ENCODE peak calls at places on chromosomes 12 and 14, in nine cellular contexts. One of them, this sample, is unnamed.

GRCh38 chr12:57661376-57661775 is 28.4 kb upstream of the B4GALNT1 start:
- DNase-seq in lower lobe of right lung: no peak
- DNase-seq in heart right ventricle: no peak
- DNase-seq in BE2C: no peak
- DNase-seq in omental fat pad: no peak
- DNase-seq in anterior cingulate cortex: no peak
- DNase-seq in right lobe of liver: no peak
- DNase-seq in activated naive CD8-positive, alpha-beta T cell treated with anti-CD3 and anti-CD28 coated beads, Interleukin-2, amount 50 U/mL, for 24 hours: no peak
- DNase-seq in hepatic stellate cell: no peak
- DNase-seq in this sample: no peak

GRCh38 chr14:26811756-26812305 is 214.0 kb upstream of the NOVA1 start:
- DNase-seq in omental fat pad: no peak
- DNase-seq in hepatic stellate cell: no peak
- DNase-seq in activated naive CD8-positive, alpha-beta T cell treated with anti-CD3 and anti-CD28 coated beads, Interleukin-2, amount 50 U/mL, for 24 hours: no peak
- DNase-seq in anterior cingulate cortex: no peak
- DNase-seq in heart right ventricle: no peak
- DNase-seq in right lobe of liver: no peak
- DNase-seq in lower lobe of right lung: no peak
- DNase-seq in BE2C: no peak
- DNase-seq in this sample: peak

GRCh38 chr14:39219075-39219499 is 14.6 kb upstream of the MIA2 start:
- DNase-seq in lower lobe of right lung: no peak
- DNase-seq in right lobe of liver: no peak
- DNase-seq in omental fat pad: no peak
- DNase-seq in anterior cingulate cortex: no peak
- DNase-seq in heart right ventricle: no peak
- DNase-seq in hepatic stellate cell: peak
- DNase-seq in activated naive CD8-positive, alpha-beta T cell treated with anti-CD3 and anti-CD28 coated beads, Interleukin-2, amount 50 U/mL, for 24 hours: no peak
- DNase-seq in BE2C: no peak
- DNase-seq in this sample: peak

GRCh38 chr12:93894391-93895095 is 217.4 kb downstream of the CRADD start:
- DNase-seq in heart right ventricle: peak
- DNase-seq in omental fat pad: peak
- DNase-seq in BE2C: peak
- DNase-seq in anterior cingulate cortex: peak
- DNase-seq in activated naive CD8-positive, alpha-beta T cell treated with anti-CD3 and anti-CD28 coated beads, Interleukin-2, amount 50 U/mL, for 24 hours: no peak
- DNase-seq in lower lobe of right lung: peak
- DNase-seq in hepatic stellate cell: peak
- DNase-seq in right lobe of liver: no peak
- DNase-seq in this sample: peak

GRCh38 chr12:32302218-32302826 is 97.0 kb upstream of the FGD4 start:
- DNase-seq in right lobe of liver: no peak
- DNase-seq in anterior cingulate cortex: no peak
- DNase-seq in lower lobe of right lung: no peak
- DNase-seq in heart right ventricle: no peak
- DNase-seq in activated naive CD8-positive, alpha-beta T cell treated with anti-CD3 and anti-CD28 coated beads, Interleukin-2, amount 50 U/mL, for 24 hours: no peak
- DNase-seq in hepatic stellate cell: peak
- DNase-seq in omental fat pad: no peak
- DNase-seq in BE2C: peak
- DNase-seq in this sample: peak

GRCh38 chr12:119179335-119180021 is 747 bp downstream of the HSPB8 start:
- DNase-seq in omental fat pad: no peak
- DNase-seq in anterior cingulate cortex: no peak
- DNase-seq in right lobe of liver: no peak
- DNase-seq in heart right ventricle: no peak
- DNase-seq in BE2C: no peak
- DNase-seq in hepatic stellate cell: peak
- DNase-seq in lower lobe of right lung: no peak
- DNase-seq in activated naive CD8-positive, alpha-beta T cell treated with anti-CD3 and anti-CD28 coated beads, Interleukin-2, amount 50 U/mL, for 24 hours: no peak
- DNase-seq in this sample: peak

GRCh38 chr12:65526311-65526710 is 247.8 kb downstream of the MSRB3 start:
- DNase-seq in activated naive CD8-positive, alpha-beta T cell treated with anti-CD3 and anti-CD28 coated beads, Interleukin-2, amount 50 U/mL, for 24 hours: no peak
- DNase-seq in hepatic stellate cell: no peak
- DNase-seq in right lobe of liver: no peak
- DNase-seq in omental fat pad: no peak
- DNase-seq in lower lobe of right lung: no peak
- DNase-seq in BE2C: no peak
- DNase-seq in heart right ventricle: no peak
- DNase-seq in anterior cingulate cortex: no peak
- DNase-seq in this sample: no peak

GRCh38 chr12:117119592-117120198 is 20.5 kb upstream of the TESC start:
- DNase-seq in anterior cingulate cortex: no peak
- DNase-seq in heart right ventricle: no peak
- DNase-seq in lower lobe of right lung: no peak
- DNase-seq in hepatic stellate cell: no peak
- DNase-seq in omental fat pad: no peak
- DNase-seq in right lobe of liver: no peak
- DNase-seq in activated naive CD8-positive, alpha-beta T cell treated with anti-CD3 and anti-CD28 coated beads, Interleukin-2, amount 50 U/mL, for 24 hours: peak
- DNase-seq in BE2C: peak
- DNase-seq in this sample: peak

GRCh38 chr14:73674986-73675385 is 30.2 kb downstream of the DNAL1 start:
- DNase-seq in activated naive CD8-positive, alpha-beta T cell treated with anti-CD3 and anti-CD28 coated beads, Interleukin-2, amount 50 U/mL, for 24 hours: no peak
- DNase-seq in BE2C: no peak
- DNase-seq in heart right ventricle: no peak
- DNase-seq in lower lobe of right lung: no peak
- DNase-seq in right lobe of liver: no peak
- DNase-seq in hepatic stellate cell: no peak
- DNase-seq in anterior cingulate cortex: no peak
- DNase-seq in omental fat pad: no peak
- DNase-seq in this sample: no peak

GRCh38 chr12:3187846-3188755 is 110.9 kb downstream of the TSPAN9 start:
- DNase-seq in anterior cingulate cortex: no peak
- DNase-seq in heart right ventricle: no peak
- DNase-seq in hepatic stellate cell: no peak
- DNase-seq in lower lobe of right lung: no peak
- DNase-seq in BE2C: no peak
- DNase-seq in omental fat pad: no peak
- DNase-seq in right lobe of liver: no peak
- DNase-seq in activated naive CD8-positive, alpha-beta T cell treated with anti-CD3 and anti-CD28 coated beads, Interleukin-2, amount 50 U/mL, for 24 hours: no peak
- DNase-seq in this sample: no peak

GRCh38 chr14:71328183-71328582 is 420.9 kb downstream of the PCNX1 start:
- DNase-seq in omental fat pad: no peak
- DNase-seq in BE2C: no peak
- DNase-seq in anterior cingulate cortex: no peak
- DNase-seq in right lobe of liver: no peak
- DNase-seq in hepatic stellate cell: no peak
- DNase-seq in lower lobe of right lung: no peak
- DNase-seq in activated naive CD8-positive, alpha-beta T cell treated with anti-CD3 and anti-CD28 coated beads, Interleukin-2, amount 50 U/mL, for 24 hours: no peak
- DNase-seq in heart right ventricle: no peak
- DNase-seq in this sample: no peak

GRCh38 chr14:61132894-61133293 is 148.2 kb downstream of the TMEM30B start:
- DNase-seq in right lobe of liver: no peak
- DNase-seq in activated naive CD8-positive, alpha-beta T cell treated with anti-CD3 and anti-CD28 coated beads, Interleukin-2, amount 50 U/mL, for 24 hours: no peak
- DNase-seq in omental fat pad: no peak
- DNase-seq in lower lobe of right lung: no peak
- DNase-seq in anterior cingulate cortex: no peak
- DNase-seq in BE2C: no peak
- DNase-seq in hepatic stellate cell: no peak
- DNase-seq in heart right ventricle: no peak
- DNase-seq in this sample: no peak

GRCh38 chr14:99759546-99759925 is 33.7 kb upstream of the EML1 start:
- DNase-seq in heart right ventricle: no peak
- DNase-seq in activated naive CD8-positive, alpha-beta T cell treated with anti-CD3 and anti-CD28 coated beads, Interleukin-2, amount 50 U/mL, for 24 hours: no peak
- DNase-seq in omental fat pad: no peak
- DNase-seq in anterior cingulate cortex: no peak
- DNase-seq in BE2C: no peak
- DNase-seq in hepatic stellate cell: no peak
- DNase-seq in lower lobe of right lung: peak
- DNase-seq in right lobe of liver: no peak
- DNase-seq in this sample: no peak

GRCh38 chr12:57772429-57773322 is at the start of gene EEF1AKMT3:
- DNase-seq in BE2C: peak
- DNase-seq in activated naive CD8-positive, alpha-beta T cell treated with anti-CD3 and anti-CD28 coated beads, Interleukin-2, amount 50 U/mL, for 24 hours: peak
- DNase-seq in heart right ventricle: peak
- DNase-seq in omental fat pad: no peak
- DNase-seq in hepatic stellate cell: peak
- DNase-seq in right lobe of liver: peak
- DNase-seq in anterior cingulate cortex: peak
- DNase-seq in lower lobe of right lung: peak
- DNase-seq in this sample: peak

GRCh38 chr14:81206115-81206514 is 14.6 kb downstream of the GTF2A1 start:
- DNase-seq in BE2C: no peak
- DNase-seq in right lobe of liver: no peak
- DNase-seq in anterior cingulate cortex: no peak
- DNase-seq in lower lobe of right lung: no peak
- DNase-seq in omental fat pad: no peak
- DNase-seq in hepatic stellate cell: no peak
- DNase-seq in activated naive CD8-positive, alpha-beta T cell treated with anti-CD3 and anti-CD28 coated beads, Interleukin-2, amount 50 U/mL, for 24 hours: no peak
- DNase-seq in heart right ventricle: no peak
- DNase-seq in this sample: no peak

GRCh38 chr12:119115296-119115905 is 63.3 kb upstream of the HSPB8 start:
- DNase-seq in activated naive CD8-positive, alpha-beta T cell treated with anti-CD3 and anti-CD28 coated beads, Interleukin-2, amount 50 U/mL, for 24 hours: peak
- DNase-seq in lower lobe of right lung: no peak
- DNase-seq in right lobe of liver: no peak
- DNase-seq in hepatic stellate cell: peak
- DNase-seq in BE2C: peak
- DNase-seq in anterior cingulate cortex: no peak
- DNase-seq in omental fat pad: no peak
- DNase-seq in heart right ventricle: no peak
- DNase-seq in this sample: peak

GRCh38 chr12:80868576-80868975 is 69.2 kb downstream of the LIN7A start:
- DNase-seq in lower lobe of right lung: no peak
- DNase-seq in BE2C: no peak
- DNase-seq in hepatic stellate cell: no peak
- DNase-seq in right lobe of liver: no peak
- DNase-seq in heart right ventricle: no peak
- DNase-seq in activated naive CD8-positive, alpha-beta T cell treated with anti-CD3 and anti-CD28 coated beads, Interleukin-2, amount 50 U/mL, for 24 hours: no peak
- DNase-seq in omental fat pad: no peak
- DNase-seq in anterior cingulate cortex: no peak
- DNase-seq in this sample: no peak

GRCh38 chr12:103956515-103957027 is 9.1 kb upstream of the TDG start:
- DNase-seq in right lobe of liver: no peak
- DNase-seq in lower lobe of right lung: no peak
- DNase-seq in BE2C: no peak
- DNase-seq in activated naive CD8-positive, alpha-beta T cell treated with anti-CD3 and anti-CD28 coated beads, Interleukin-2, amount 50 U/mL, for 24 hours: no peak
- DNase-seq in hepatic stellate cell: no peak
- DNase-seq in heart right ventricle: no peak
- DNase-seq in anterior cingulate cortex: no peak
- DNase-seq in omental fat pad: peak
- DNase-seq in this sample: no peak

GRCh38 chr12:85741051-85741450 is 95.2 kb downstream of the RASSF9 start:
- DNase-seq in lower lobe of right lung: no peak
- DNase-seq in BE2C: no peak
- DNase-seq in omental fat pad: no peak
- DNase-seq in hepatic stellate cell: no peak
- DNase-seq in heart right ventricle: no peak
- DNase-seq in activated naive CD8-positive, alpha-beta T cell treated with anti-CD3 and anti-CD28 coated beads, Interleukin-2, amount 50 U/mL, for 24 hours: no peak
- DNase-seq in anterior cingulate cortex: no peak
- DNase-seq in right lobe of liver: no peak
- DNase-seq in this sample: no peak

GRCh38 chr12:66679441-66680069 is 679 bp upstream of the GRIP1 start:
- DNase-seq in heart right ventricle: no peak
- DNase-seq in anterior cingulate cortex: no peak
- DNase-seq in BE2C: no peak
- DNase-seq in right lobe of liver: no peak
- DNase-seq in hepatic stellate cell: no peak
- DNase-seq in omental fat pad: no peak
- DNase-seq in activated naive CD8-positive, alpha-beta T cell treated with anti-CD3 and anti-CD28 coated beads, Interleukin-2, amount 50 U/mL, for 24 hours: no peak
- DNase-seq in lower lobe of right lung: no peak
- DNase-seq in this sample: no peak

GRCh38 chr12:116459921-116460666 is 99.1 kb upstream of the MAP1LC3B2 start:
- DNase-seq in omental fat pad: no peak
- DNase-seq in lower lobe of right lung: no peak
- DNase-seq in hepatic stellate cell: no peak
- DNase-seq in anterior cingulate cortex: no peak
- DNase-seq in heart right ventricle: no peak
- DNase-seq in activated naive CD8-positive, alpha-beta T cell treated with anti-CD3 and anti-CD28 coated beads, Interleukin-2, amount 50 U/mL, for 24 hours: no peak
- DNase-seq in BE2C: no peak
- DNase-seq in right lobe of liver: no peak
- DNase-seq in this sample: peak

GRCh38 chr12:6550294-6551062 is 5.4 kb downstream of the IFFO1 start:
- DNase-seq in omental fat pad: no peak
- DNase-seq in anterior cingulate cortex: no peak
- DNase-seq in heart right ventricle: peak
- DNase-seq in BE2C: no peak
- DNase-seq in right lobe of liver: no peak
- DNase-seq in activated naive CD8-positive, alpha-beta T cell treated with anti-CD3 and anti-CD28 coated beads, Interleukin-2, amount 50 U/mL, for 24 hours: no peak
- DNase-seq in hepatic stellate cell: no peak
- DNase-seq in lower lobe of right lung: peak
- DNase-seq in this sample: no peak

GRCh38 chr14:102469261-102469660 is 40.3 kb downstream of the ANKRD9 start:
- DNase-seq in hepatic stellate cell: no peak
- DNase-seq in right lobe of liver: no peak
- DNase-seq in anterior cingulate cortex: no peak
- DNase-seq in activated naive CD8-positive, alpha-beta T cell treated with anti-CD3 and anti-CD28 coated beads, Interleukin-2, amount 50 U/mL, for 24 hours: no peak
- DNase-seq in BE2C: no peak
- DNase-seq in heart right ventricle: no peak
- DNase-seq in lower lobe of right lung: no peak
- DNase-seq in omental fat pad: no peak
- DNase-seq in this sample: no peak

GRCh38 chr14:27427796-27428195 is 830.0 kb upstream of the NOVA1 start:
- DNase-seq in BE2C: no peak
- DNase-seq in right lobe of liver: no peak
- DNase-seq in anterior cingulate cortex: no peak
- DNase-seq in hepatic stellate cell: no peak
- DNase-seq in omental fat pad: no peak
- DNase-seq in activated naive CD8-positive, alpha-beta T cell treated with anti-CD3 and anti-CD28 coated beads, Interleukin-2, amount 50 U/mL, for 24 hours: no peak
- DNase-seq in lower lobe of right lung: no peak
- DNase-seq in heart right ventricle: no peak
- DNase-seq in this sample: no peak